ENCODE peak calls at places on chromosomes 7 and 10, in five cellular contexts. C is heart right ventricle, O is lower lobe of right lung, V is DND-41, D is body of pancreas. A is an unnamed sample.

GRCh38 chr10:110002801-110003523 is 4.8 kb upstream of the ADD3 start:
- DNase-seq in O (no peak), C (no peak), V (no peak), D (no peak), A (no peak)

GRCh38 chr7:116403265-116403664 is 96.3 kb upstream of the CAV2 start:
- DNase-seq in O (no peak), D (no peak), C (no peak), V (no peak), A (no peak)

GRCh38 chr10:132624847-132625839 is 87.6 kb downstream of the INPP5A start:
- DNase-seq in C (no peak), V (no peak), D (peak), O (no peak), A (no peak)

GRCh38 chr10:131143425-131144165 is 167.9 kb downstream of the TCERG1L start:
- DNase-seq in D (no peak), C (no peak), O (peak), V (no peak), A (no peak)

GRCh38 chr10:122553341-122553740 is 7.2 kb upstream of the DMBT1 start:
- DNase-seq in O (no peak), D (no peak), V (no peak), C (no peak), A (no peak)

GRCh38 chr10:34758447-34758996 is 56.6 kb downstream of the PARD3 start:
- DNase-seq in O (no peak), D (no peak), C (no peak), V (no peak), A (peak)

GRCh38 chr7:98049034-98049433 is 57.6 kb upstream of the LMTK2 start:
- DNase-seq in O (no peak), D (no peak), C (no peak), V (no peak), A (no peak)

GRCh38 chr7:138607216-138608126 is 93.7 kb downstream of the SVOPL start:
- DNase-seq in O (no peak), C (no peak), D (no peak), V (no peak), A (peak)

GRCh38 chr10:83917519-83918506 is 221.5 kb upstream of the GHITM start:
- DNase-seq in O (no peak), D (no peak), C (no peak), V (no peak), A (peak)

GRCh38 chr7:80611779-80612178 is 26.7 kb upstream of the CD36 start:
- DNase-seq in V (no peak), O (peak), C (peak), D (peak), A (no peak)

GRCh38 chr10:6108631-6109443 is 20.0 kb downstream of the RBM17 start:
- DNase-seq in C (no peak), V (peak), D (no peak), O (no peak), A (no peak)

GRCh38 chr10:133011883-133012282 is 69.5 kb upstream of the CFAP46 start:
- DNase-seq in O (no peak), D (no peak), V (no peak), C (no peak), A (no peak)

GRCh38 chr10:110679633-110680472 is 35.7 kb downstream of the RBM20 start:
- DNase-seq in V (no peak), C (peak), O (no peak), D (no peak), A (no peak)

GRCh38 chr10:14405076-14406065 is 74.6 kb upstream of the FRMD4A start:
- DNase-seq in V (no peak), C (no peak), D (no peak), O (no peak), A (no peak)

GRCh38 chr7:158815471-158816128 is 13.7 kb downstream of the ESYT2 start:
- DNase-seq in V (no peak), C (no peak), O (no peak), D (no peak), A (no peak)

GRCh38 chr7:143882020-143882610 is 19.9 kb downstream of the TCAF1 start:
- DNase-seq in O (no peak), C (peak), D (no peak), V (no peak), A (no peak)

GRCh38 chr10:58326967-58327381 is 7.8 kb upstream of the UBE2D1 start:
- DNase-seq in C (peak), D (no peak), V (no peak), O (no peak), A (no peak)

GRCh38 chr10:58322072-58322834 is 12.6 kb upstream of the UBE2D1 start:
- DNase-seq in O (no peak), C (no peak), D (no peak), V (peak), A (peak)

GRCh38 chr10:85642421-85643170 is 724.0 kb downstream of the GRID1 start:
- DNase-seq in V (no peak), O (no peak), D (no peak), C (no peak), A (no peak)

GRCh38 chr7:95545007-95545615 is 51.2 kb downstream of the PDK4 start:
- DNase-seq in O (no peak), V (no peak), D (peak), C (peak), A (no peak)

GRCh38 chr10:95478935-95479334 is 82.2 kb downstream of the SORBS1 start:
- DNase-seq in C (peak), D (no peak), O (no peak), V (no peak), A (no peak)

GRCh38 chr7:67604461-67605386 is 608.1 kb downstream of the TYW1 start:
- DNase-seq in V (no peak), O (no peak), C (no peak), D (no peak), A (no peak)

GRCh38 chr7:50812847-50813475 is 30.3 kb upstream of the GRB10 start:
- DNase-seq in V (no peak), C (peak), O (peak), D (peak), A (no peak)

GRCh38 chr7:99694912-99695304 is 15.1 kb upstream of the CYP3A5 start:
- DNase-seq in D (no peak), O (no peak), V (no peak), C (no peak), A (no peak)

GRCh38 chr7:27091125-27091524 is 4.7 kb downstream of the HOXA1 start:
- DNase-seq in O (no peak), D (no peak), V (no peak), C (no peak), A (no peak)

GRCh38 chr10:79403441-79404230 is 41.8 kb downstream of the ZCCHC24 start:
- DNase-seq in V (no peak), O (peak), D (no peak), C (peak), A (no peak)

GRCh38 chr7:22934473-22935065 is 79.4 kb downstream of the HYCC1 start:
- DNase-seq in C (no peak), O (no peak), D (no peak), V (no peak), A (no peak)

GRCh38 chr7:27199820-27200760 is at the start of gene HOXA13:
- DNase-seq in D (peak), V (peak), C (no peak), O (no peak), A (no peak)

GRCh38 chr10:95650232-95650631 is 6.3 kb downstream of the ALDH18A1 start:
- DNase-seq in V (no peak), C (no peak), D (no peak), O (no peak), A (no peak)

GRCh38 chr10:52751337-52751736 is 21.2 kb downstream of the MBL2 start:
- DNase-seq in V (no peak), O (no peak), C (no peak), D (no peak), A (no peak)

GRCh38 chr7:5452937-5453540 is 29.4 kb upstream of the TNRC18 start:
- DNase-seq in O (no peak), C (peak), D (no peak), V (no peak), A (peak)

GRCh38 chr10:73886085-73886529 is 11.8 kb upstream of the CAMK2G start:
- DNase-seq in V (peak), D (peak), C (peak), O (peak), A (peak)

GRCh38 chr10:131162866-131163265 is 148.7 kb downstream of the TCERG1L start:
- DNase-seq in O (no peak), V (no peak), D (no peak), C (no peak), A (no peak)

GRCh38 chr10:86653987-86654386 is 360 bp upstream of the OPN4 start:
- DNase-seq in D (no peak), V (no peak), C (no peak), O (no peak), A (no peak)

GRCh38 chr10:110843031-110843430 is 28.7 kb upstream of the PDCD4 start:
- DNase-seq in D (no peak), V (no peak), C (no peak), O (no peak), A (peak)

GRCh38 chr7:30927040-30927439 is 15.4 kb downstream of the AQP1 start:
- DNase-seq in O (peak), D (peak), C (no peak), V (no peak), A (no peak)

GRCh38 chr7:45999541-45999940 is 78.5 kb upstream of the IGFBP3 start:
- DNase-seq in D (no peak), C (no peak), O (no peak), V (no peak), A (no peak)

GRCh38 chr10:62708569-62708968 is 96.0 kb upstream of the ADO start:
- DNase-seq in O (no peak), V (no peak), D (no peak), C (no peak), A (no peak)

GRCh38 chr7:32119790-32120196 is 49.6 kb upstream of the PDE1C start:
- DNase-seq in D (no peak), V (no peak), O (no peak), C (no peak), A (no peak)

GRCh38 chr7:44195901-44196300 is 4.9 kb upstream of the YKT6 start:
- DNase-seq in V (peak), C (no peak), D (no peak), O (no peak), A (no peak)
- H3K27ac ChIP-seq in V (peak), C (no peak), D (no peak), O (no peak), A (no peak)

GRCh38 chr7:35513192-35513591 is 181.7 kb downstream of the HERPUD2 start:
- DNase-seq in D (no peak), V (no peak), O (no peak), C (no peak), A (no peak)

GRCh38 chr7:35505031-35505430 is 189.9 kb downstream of the HERPUD2 start:
- DNase-seq in O (no peak), D (no peak), V (no peak), C (no peak), A (no peak)

GRCh38 chr7:35512716-35513115 is 182.2 kb downstream of the HERPUD2 start:
- DNase-seq in C (no peak), D (no peak), V (no peak), O (no peak), A (no peak)

GRCh38 chr7:35504365-35504764 is 190.6 kb downstream of the HERPUD2 start:
- DNase-seq in V (no peak), D (no peak), O (no peak), C (no peak), A (no peak)

DNA sequence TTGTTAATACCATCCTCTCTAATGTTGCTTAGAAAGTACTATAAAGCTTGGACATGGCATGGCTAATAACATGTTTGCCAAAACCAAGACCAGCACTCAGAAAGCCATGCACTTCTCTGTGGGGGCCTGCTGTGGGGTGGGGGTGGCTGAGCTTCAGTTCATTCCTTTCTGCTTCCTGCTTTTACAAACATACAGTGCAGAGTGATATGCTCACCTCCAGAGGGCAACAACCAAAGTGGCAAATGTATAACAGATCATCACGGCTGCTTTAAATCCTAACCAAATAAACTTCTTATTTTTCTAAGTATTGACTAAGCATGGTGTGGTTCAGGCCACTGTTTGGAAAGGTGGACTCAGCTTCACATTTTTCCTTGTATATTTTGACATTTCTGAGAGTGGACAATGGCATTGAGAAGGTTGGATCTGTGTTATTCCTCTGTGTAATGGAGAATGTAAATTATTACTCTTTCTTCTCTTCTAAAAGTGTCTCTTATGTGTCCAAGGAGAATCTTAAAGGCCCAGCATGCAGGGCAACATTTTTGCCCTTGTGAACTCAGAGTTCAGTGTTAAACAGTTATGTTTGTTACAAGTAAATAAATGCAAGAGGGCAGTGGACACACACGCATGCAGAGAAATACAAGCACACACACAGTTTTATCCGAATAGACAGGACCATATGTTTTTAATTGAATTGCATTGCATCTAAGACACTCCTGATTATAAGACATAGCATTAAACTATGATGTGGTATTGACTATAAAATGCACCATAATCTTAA is 186.1 kb downstream of the HERPUD2 start:
- DNase-seq in V (no peak), D (no peak), C (no peak), O (no peak), A (no peak)
- TF ChIP-seq CTCF in V (peak), D (no peak), C (no peak), O (no peak), A (no peak)

GRCh38 chr7:130445008-130445407 is 4.2 kb upstream of the CEP41 start:
- DNase-seq in C (no peak), O (no peak), V (no peak), D (no peak), A (no peak)
- H3K27ac ChIP-seq in C (peak), O (no peak), V (no peak), D (no peak), A (no peak)

GRCh38 chr10:51344371-51344770 is 270.1 kb downstream of the PRKG1 start:
- DNase-seq in D (no peak), C (no peak), V (no peak), O (no peak), A (no peak)

GRCh38 chr10:51341216-51341615 is 266.9 kb downstream of the PRKG1 start:
- DNase-seq in V (no peak), O (no peak), D (no peak), C (no peak), A (no peak)

GRCh38 chr10:51348622-51349021 is 274.3 kb downstream of the PRKG1 start:
- DNase-seq in C (no peak), O (no peak), V (no peak), D (no peak), A (no peak)

GRCh38 chr10:51342381-51342780 is 268.1 kb downstream of the PRKG1 start:
- DNase-seq in O (no peak), D (no peak), V (no peak), C (no peak), A (no peak)

GRCh38 chr10:51343391-51343790 is 269.1 kb downstream of the PRKG1 start:
- DNase-seq in O (no peak), D (no peak), C (no peak), V (no peak), A (no peak)
- TF ChIP-seq CTCF in O (no peak), D (no peak), C (no peak), V (no peak), A (no peak)

GRCh38 chr10:77637474-77637985 is at the start of gene KCNMA1:
- DNase-seq in D (peak), C (no peak), O (peak), V (no peak), A (no peak)
- H3K27ac ChIP-seq in D (no peak), C (no peak), O (no peak), V (no peak), A (no peak)

GRCh38 chr10:71270301-71270777 is 48.7 kb upstream of the SLC29A3 start:
- DNase-seq in V (peak), O (no peak), C (peak), D (peak), A (peak)

GRCh38 chr10:71268247-71268691 is 50.8 kb upstream of the SLC29A3 start:
- DNase-seq in V (no peak), D (no peak), O (no peak), C (no peak), A (no peak)

GRCh38 chr10:71270821-71271220 is 48.2 kb upstream of the SLC29A3 start:
- DNase-seq in D (no peak), V (no peak), O (no peak), C (no peak), A (no peak)

GRCh38 chr10:71268751-71269150 is 50.3 kb upstream of the SLC29A3 start:
- DNase-seq in O (no peak), V (no peak), C (peak), D (no peak), A (no peak)

GRCh38 chr10:71269301-71270288 is 49.5 kb upstream of the SLC29A3 start:
- DNase-seq in O (no peak), D (no peak), V (no peak), C (peak), A (no peak)
- TF ChIP-seq CTCF in O (no peak), D (no peak), V (peak), C (no peak), A (no peak)

A was measured in HL-60.